ENCODE peak calls at places on chromosomes 1 and 21, in nine cellular contexts. One of them, this sample, is unnamed.

GRCh38 chr1:170332801-170333200 is 187.0 kb downstream of the NTMT2 start:
- DNase-seq in A549: no peak
- DNase-seq in suprapubic skin: no peak
- DNase-seq in HepG2: no peak
- DNase-seq in ovary: no peak
- DNase-seq in SK-N-SH: no peak
- DNase-seq in transverse colon: no peak
- DNase-seq in sigmoid colon: no peak
- DNase-seq in GM12878: no peak
- DNase-seq in this sample: no peak

GRCh38 chr21:37032877-37033471 is 26.5 kb downstream of the RIPPLY3 start:
- DNase-seq in A549: peak; percentile 30
- DNase-seq in suprapubic skin: no peak
- DNase-seq in HepG2: no peak
- DNase-seq in ovary: no peak
- DNase-seq in SK-N-SH: no peak
- DNase-seq in transverse colon: no peak
- DNase-seq in sigmoid colon: peak; percentile 71
- DNase-seq in GM12878: no peak
- DNase-seq in this sample: no peak

GRCh38 chr1:116127123-116127847 is 16.1 kb downstream of the MAB21L3 start:
- DNase-seq in A549: no peak
- DNase-seq in suprapubic skin: no peak
- DNase-seq in HepG2: no peak
- DNase-seq in ovary: no peak
- DNase-seq in SK-N-SH: no peak
- DNase-seq in transverse colon: no peak
- DNase-seq in sigmoid colon: no peak
- DNase-seq in GM12878: no peak
- DNase-seq in this sample: no peak

GRCh38 chr1:223844962-223845809 is 561 bp downstream of the TP53BP2 start:
- DNase-seq in A549: peak; percentile 25
- DNase-seq in suprapubic skin: no peak
- DNase-seq in HepG2: peak; percentile 18
- DNase-seq in ovary: no peak
- DNase-seq in SK-N-SH: peak; percentile 30
- DNase-seq in transverse colon: peak; percentile 56
- DNase-seq in sigmoid colon: peak; percentile 80
- DNase-seq in GM12878: no peak
- DNase-seq in this sample: peak; percentile 50

GRCh38 chr1:39782103-39782502 is 6.6 kb downstream of the BMP8B start:
- DNase-seq in A549: no peak
- DNase-seq in suprapubic skin: no peak
- DNase-seq in HepG2: no peak
- DNase-seq in ovary: no peak
- DNase-seq in SK-N-SH: no peak
- DNase-seq in transverse colon: no peak
- DNase-seq in sigmoid colon: no peak
- DNase-seq in GM12878: no peak
- DNase-seq in this sample: no peak

GRCh38 chr1:3473381-3473844 is 18.9 kb downstream of the ARHGEF16 start:
- DNase-seq in A549: no peak
- DNase-seq in suprapubic skin: no peak
- DNase-seq in HepG2: no peak
- DNase-seq in ovary: no peak
- DNase-seq in SK-N-SH: no peak
- DNase-seq in transverse colon: no peak
- DNase-seq in sigmoid colon: no peak
- DNase-seq in GM12878: no peak
- DNase-seq in this sample: no peak

GRCh38 chr1:162538815-162539431 is 22.6 kb upstream of the UAP1 start:
- DNase-seq in A549: peak; percentile 19
- DNase-seq in suprapubic skin: no peak
- DNase-seq in HepG2: peak; percentile 9
- DNase-seq in ovary: no peak
- DNase-seq in SK-N-SH: no peak
- DNase-seq in transverse colon: no peak
- DNase-seq in sigmoid colon: no peak
- DNase-seq in GM12878: no peak
- DNase-seq in this sample: no peak

GRCh38 chr1:45566722-45567121 is 16.1 kb downstream of the AKR1A1 start:
- DNase-seq in A549: no peak
- DNase-seq in suprapubic skin: peak; percentile 82
- DNase-seq in HepG2: no peak
- DNase-seq in ovary: peak; percentile 62
- DNase-seq in SK-N-SH: no peak
- DNase-seq in transverse colon: peak; percentile 21
- DNase-seq in sigmoid colon: peak; percentile 84
- DNase-seq in GM12878: no peak
- DNase-seq in this sample: no peak

GRCh38 chr1:226738421-226738994 is 574 bp downstream of the ITPKB start:
- DNase-seq in A549: peak; percentile 44
- DNase-seq in suprapubic skin: no peak
- DNase-seq in HepG2: no peak
- DNase-seq in ovary: peak; percentile 35
- DNase-seq in SK-N-SH: peak; percentile 67
- DNase-seq in transverse colon: peak; percentile 48
- DNase-seq in sigmoid colon: no peak
- DNase-seq in GM12878: no peak
- DNase-seq in this sample: peak; percentile 37

GRCh38 chr1:31072304-31072746 is 6.8 kb upstream of the PUM1 start:
- DNase-seq in A549: no peak
- DNase-seq in suprapubic skin: no peak
- DNase-seq in HepG2: peak; percentile 14
- DNase-seq in ovary: no peak
- DNase-seq in SK-N-SH: no peak
- DNase-seq in transverse colon: no peak
- DNase-seq in sigmoid colon: no peak
- DNase-seq in GM12878: no peak
- DNase-seq in this sample: no peak

GRCh38 chr1:197666769-197667285 is 108.5 kb downstream of the DENND1B start:
- DNase-seq in A549: no peak
- DNase-seq in suprapubic skin: no peak
- DNase-seq in HepG2: no peak
- DNase-seq in ovary: no peak
- DNase-seq in SK-N-SH: no peak
- DNase-seq in transverse colon: no peak
- DNase-seq in sigmoid colon: no peak
- DNase-seq in GM12878: no peak
- DNase-seq in this sample: no peak

GRCh38 chr1:186804669-186805068 is 24.1 kb upstream of the PLA2G4A start:
- DNase-seq in A549: no peak
- DNase-seq in suprapubic skin: no peak
- DNase-seq in HepG2: no peak
- DNase-seq in ovary: no peak
- DNase-seq in SK-N-SH: no peak
- DNase-seq in transverse colon: no peak
- DNase-seq in sigmoid colon: no peak
- DNase-seq in GM12878: no peak
- DNase-seq in this sample: no peak

GRCh38 chr1:186807162-186807561 is 21.6 kb upstream of the PLA2G4A start:
- DNase-seq in A549: no peak
- DNase-seq in suprapubic skin: no peak
- DNase-seq in HepG2: no peak
- DNase-seq in ovary: no peak
- DNase-seq in SK-N-SH: no peak
- DNase-seq in transverse colon: no peak
- DNase-seq in sigmoid colon: no peak
- DNase-seq in GM12878: no peak
- DNase-seq in this sample: no peak

GRCh38 chr1:186802388-186802787 is 26.4 kb upstream of the PLA2G4A start:
- DNase-seq in A549: no peak
- DNase-seq in suprapubic skin: no peak
- DNase-seq in HepG2: no peak
- DNase-seq in ovary: no peak
- DNase-seq in SK-N-SH: no peak
- DNase-seq in transverse colon: no peak
- DNase-seq in sigmoid colon: no peak
- DNase-seq in GM12878: no peak
- DNase-seq in this sample: no peak

GRCh38 chr1:186811892-186812291 is 16.9 kb upstream of the PLA2G4A start:
- DNase-seq in A549: no peak
- DNase-seq in suprapubic skin: no peak
- DNase-seq in HepG2: no peak
- DNase-seq in ovary: no peak
- DNase-seq in SK-N-SH: no peak
- DNase-seq in transverse colon: no peak
- DNase-seq in sigmoid colon: no peak
- DNase-seq in GM12878: no peak
- DNase-seq in this sample: no peak

DNA sequence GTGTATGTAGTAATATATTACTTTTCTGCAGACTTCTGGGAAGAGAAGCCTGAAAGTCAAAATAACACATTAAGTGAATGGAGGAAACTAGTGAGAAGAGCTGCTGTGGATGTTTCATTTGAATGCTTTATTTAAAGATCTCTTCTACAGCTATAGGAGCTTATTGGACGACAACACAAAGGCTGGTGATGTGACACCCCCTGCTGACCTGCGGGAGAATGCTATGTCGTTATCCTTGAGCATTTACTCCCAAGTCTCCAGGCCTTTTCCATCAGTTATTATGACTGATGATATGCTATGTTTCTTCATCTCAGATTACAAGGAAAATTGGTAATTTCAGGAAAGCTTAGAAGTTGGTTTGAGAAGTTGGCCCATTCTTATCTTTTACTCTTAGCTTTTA is 22.3 kb upstream of the PLA2G4A start:
- DNase-seq in A549: peak; percentile 77
- DNase-seq in suprapubic skin: no peak
- DNase-seq in HepG2: peak; percentile 5
- DNase-seq in ovary: no peak
- DNase-seq in SK-N-SH: no peak
- DNase-seq in transverse colon: no peak
- DNase-seq in sigmoid colon: no peak
- DNase-seq in GM12878: no peak
- DNase-seq in this sample: no peak
- TF ChIP-seq EP300 in A549: no peak
- TF ChIP-seq EP300 in suprapubic skin: no peak
- TF ChIP-seq EP300 in HepG2: no peak
- TF ChIP-seq EP300 in ovary: no peak
- TF ChIP-seq EP300 in SK-N-SH: no peak
- TF ChIP-seq EP300 in transverse colon: no peak
- TF ChIP-seq EP300 in sigmoid colon: no peak
- TF ChIP-seq EP300 in GM12878: no peak
- TF ChIP-seq EP300 in this sample: no peak

GRCh38 chr1:51189421-51190073 is 46.5 kb upstream of the RNF11 start:
- DNase-seq in A549: peak; percentile 62
- DNase-seq in suprapubic skin: no peak
- DNase-seq in HepG2: peak; percentile 51
- DNase-seq in ovary: peak; percentile 25
- DNase-seq in SK-N-SH: peak; percentile 59
- DNase-seq in transverse colon: peak; percentile 31
- DNase-seq in sigmoid colon: no peak
- DNase-seq in GM12878: no peak
- DNase-seq in this sample: peak; percentile 31

GRCh38 chr1:51193564-51193963 is 42.5 kb upstream of the RNF11 start:
- DNase-seq in A549: no peak
- DNase-seq in suprapubic skin: no peak
- DNase-seq in HepG2: no peak
- DNase-seq in ovary: no peak
- DNase-seq in SK-N-SH: no peak
- DNase-seq in transverse colon: no peak
- DNase-seq in sigmoid colon: no peak
- DNase-seq in GM12878: no peak
- DNase-seq in this sample: no peak

GRCh38 chr1:51190996-51191395 is 45.1 kb upstream of the RNF11 start:
- DNase-seq in A549: no peak
- DNase-seq in suprapubic skin: no peak
- DNase-seq in HepG2: no peak
- DNase-seq in ovary: no peak
- DNase-seq in SK-N-SH: no peak
- DNase-seq in transverse colon: no peak
- DNase-seq in sigmoid colon: no peak
- DNase-seq in GM12878: no peak
- DNase-seq in this sample: no peak

GRCh38 chr1:51192213-51192843 is 43.7 kb upstream of the RNF11 start:
- DNase-seq in A549: peak; percentile 67
- DNase-seq in suprapubic skin: peak; percentile 80
- DNase-seq in HepG2: peak; percentile 34
- DNase-seq in ovary: peak; percentile 73
- DNase-seq in SK-N-SH: peak; percentile 41
- DNase-seq in transverse colon: peak; percentile 63
- DNase-seq in sigmoid colon: peak; percentile 80
- DNase-seq in GM12878: no peak
- DNase-seq in this sample: peak; percentile 69

DNA sequence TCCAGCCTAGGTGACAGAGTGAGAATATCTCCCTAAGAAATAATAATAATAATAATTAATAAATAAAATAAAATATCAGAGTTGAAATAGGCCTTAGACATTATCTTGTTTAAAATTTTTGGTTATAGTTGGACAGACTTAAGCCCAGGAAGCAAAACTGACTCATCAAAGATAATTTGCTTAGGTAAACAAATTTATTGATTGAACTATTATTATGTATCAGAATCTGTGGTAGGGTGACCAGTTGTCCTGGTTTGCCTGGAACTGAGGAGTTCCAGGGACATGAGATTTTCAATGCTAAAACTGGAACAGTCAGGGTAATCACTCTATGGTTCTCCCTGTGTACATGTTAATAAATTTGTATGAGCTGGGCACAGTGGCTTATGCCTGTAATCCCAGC is 47.8 kb upstream of the RNF11 start:
- DNase-seq in A549: no peak
- DNase-seq in suprapubic skin: no peak
- DNase-seq in HepG2: no peak
- DNase-seq in ovary: no peak
- DNase-seq in SK-N-SH: no peak
- DNase-seq in transverse colon: no peak
- DNase-seq in sigmoid colon: no peak
- DNase-seq in GM12878: no peak
- DNase-seq in this sample: no peak
- TF ChIP-seq EP300 in A549: no peak
- TF ChIP-seq EP300 in suprapubic skin: no peak
- TF ChIP-seq EP300 in HepG2: no peak
- TF ChIP-seq EP300 in ovary: no peak
- TF ChIP-seq EP300 in SK-N-SH: no peak
- TF ChIP-seq EP300 in transverse colon: no peak
- TF ChIP-seq EP300 in sigmoid colon: no peak
- TF ChIP-seq EP300 in GM12878: no peak
- TF ChIP-seq EP300 in this sample: no peak

GRCh38 chr1:22045604-22046228 is 6.8 kb upstream of the CDC42 start:
- DNase-seq in A549: no peak
- DNase-seq in suprapubic skin: no peak
- DNase-seq in HepG2: no peak
- DNase-seq in ovary: no peak
- DNase-seq in SK-N-SH: no peak
- DNase-seq in transverse colon: no peak
- DNase-seq in sigmoid colon: no peak
- DNase-seq in GM12878: no peak
- DNase-seq in this sample: no peak
- TF ChIP-seq EP300 in A549: no peak
- TF ChIP-seq EP300 in suprapubic skin: no peak
- TF ChIP-seq EP300 in HepG2: no peak
- TF ChIP-seq EP300 in ovary: no peak
- TF ChIP-seq EP300 in SK-N-SH: no peak
- TF ChIP-seq EP300 in transverse colon: no peak
- TF ChIP-seq EP300 in sigmoid colon: no peak
- TF ChIP-seq EP300 in GM12878: no peak
- TF ChIP-seq EP300 in this sample: no peak

DNA sequence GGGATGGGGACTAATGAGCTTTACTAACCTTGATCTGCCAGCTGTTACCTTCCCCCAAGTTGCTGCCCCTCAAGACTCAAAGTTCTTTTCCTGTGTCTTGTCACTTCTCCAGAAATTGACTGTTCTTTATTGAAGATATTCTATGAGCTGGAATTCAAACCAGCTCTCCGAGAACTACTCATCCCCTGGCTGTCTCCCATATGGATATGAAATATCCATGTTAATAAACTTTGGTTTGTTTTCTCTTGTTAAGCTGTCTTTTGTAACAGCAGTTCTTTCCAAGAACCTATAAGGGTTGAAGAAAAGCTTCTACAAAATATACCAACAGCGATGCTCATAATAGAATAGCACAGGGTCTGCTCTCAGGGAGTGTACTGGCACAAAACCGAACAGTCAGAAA is 77.0 kb downstream of the CAMK2N1 start:
- DNase-seq in A549: no peak
- DNase-seq in suprapubic skin: no peak
- DNase-seq in HepG2: no peak
- DNase-seq in ovary: no peak
- DNase-seq in SK-N-SH: no peak
- DNase-seq in transverse colon: no peak
- DNase-seq in sigmoid colon: no peak
- DNase-seq in GM12878: no peak
- DNase-seq in this sample: no peak
- TF ChIP-seq EP300 in A549: no peak
- TF ChIP-seq EP300 in suprapubic skin: no peak
- TF ChIP-seq EP300 in HepG2: no peak
- TF ChIP-seq EP300 in ovary: no peak
- TF ChIP-seq EP300 in SK-N-SH: no peak
- TF ChIP-seq EP300 in transverse colon: no peak
- TF ChIP-seq EP300 in sigmoid colon: no peak
- TF ChIP-seq EP300 in GM12878: no peak
- TF ChIP-seq EP300 in this sample: no peak

This sample was measured in stomach.